ENCODE peak calls at places on chromosomes 11 and 22, in five cellular contexts. O, H, F, I and R are unnamed samples.

GRCh38 chr11:61551630-61552029 is 29.2 kb downstream of the SYT7 start:
- DNase-seq in H (no peak), O (no peak), F (peak), I (no peak), R (no peak)

GRCh38 chr11:66220566-66220935 is 47.9 kb upstream of the RAB1B start:
- DNase-seq in H (no peak), O (no peak), I (no peak), F (no peak), R (no peak)

GRCh38 chr11:6557761-6558674 is 45.4 kb downstream of the RRP8 start:
- DNase-seq in F (no peak), O (no peak), H (no peak), I (no peak), R (no peak)

GRCh38 chr11:99893803-99894202 is 793.3 kb upstream of the ARHGAP42 start:
- DNase-seq in O (no peak), H (no peak), I (no peak), F (no peak), R (no peak)

GRCh38 chr11:80970016-80970516 is 1529.2 kb upstream of the TENM4 start:
- DNase-seq in H (no peak), I (no peak), O (no peak), F (no peak), R (no peak)

GRCh38 chr11:18457435-18457834 is 1.8 kb downstream of the LDHAL6A start:
- DNase-seq in H (no peak), I (no peak), F (peak), O (no peak), R (peak)

GRCh38 chr11:62981743-62982142 is 3.0 kb downstream of the SLC22A6 start:
- DNase-seq in F (no peak), O (peak), H (no peak), I (no peak), R (no peak)

GRCh38 chr11:46130286-46130937 is 9.2 kb upstream of the PHF21A start:
- DNase-seq in F (no peak), I (no peak), H (no peak), O (no peak), R (no peak)

GRCh38 chr11:47514825-47515647 is 37.9 kb downstream of the CELF1 start:
- DNase-seq in H (no peak), I (no peak), O (peak), F (peak), R (no peak)

GRCh38 chr11:134786636-134787035 is 374.6 kb upstream of the B3GAT1 start:
- DNase-seq in I (no peak), O (no peak), H (no peak), F (no peak), R (no peak)

GRCh38 chr11:71489311-71490043 is 36.5 kb downstream of the NADSYN1 start:
- DNase-seq in I (no peak), H (no peak), O (no peak), F (peak), R (no peak)

GRCh38 chr22:36252754-36253522 is at the start of gene APOL1:
- DNase-seq in H (no peak), I (peak), F (no peak), O (peak), R (peak)

GRCh38 chr22:32469799-32470212 is 4.8 kb upstream of the FBXO7 start:
- DNase-seq in F (peak), I (no peak), H (no peak), O (no peak), R (no peak)

GRCh38 chr11:79170289-79170688 is 270.5 kb downstream of the TENM4 start:
- DNase-seq in O (no peak), I (no peak), F (no peak), H (no peak), R (no peak)

GRCh38 chr11:57336111-57336666 is 497 bp upstream of the SSRP1 start:
- DNase-seq in H (no peak), O (no peak), I (no peak), F (no peak), R (no peak)

GRCh38 chr11:94776351-94777321 is 8.5 kb downstream of the AMOTL1 start:
- DNase-seq in I (no peak), H (no peak), O (no peak), F (peak), R (peak)

GRCh38 chr11:134357545-134357839 is 25.7 kb downstream of the GLB1L2 start:
- DNase-seq in F (no peak), H (no peak), O (no peak), I (no peak), R (no peak)

GRCh38 chr11:61846351-61846750 is 18.3 kb downstream of the FADS2 start:
- DNase-seq in H (no peak), F (no peak), O (no peak), I (no peak), R (no peak)

GRCh38 chr11:65262381-65262680 is 569 bp downstream of the POLA2 start:
- DNase-seq in H (no peak), O (no peak), I (peak), F (no peak), R (peak)

GRCh38 chr11:19234428-19234827 is 6.3 kb downstream of the E2F8 start:
- DNase-seq in H (no peak), O (no peak), I (no peak), F (no peak), R (no peak)

GRCh38 chr11:31640611-31641010 is 131.0 kb downstream of the ELP4 start:
- DNase-seq in F (no peak), H (no peak), I (no peak), O (no peak), R (no peak)

GRCh38 chr22:44698531-44699421 is 3.2 kb upstream of the PRR5 start:
- DNase-seq in F (peak), I (no peak), O (peak), H (no peak), R (no peak)

GRCh38 chr11:47924184-47924671 is 56.1 kb upstream of the PTPRJ start:
- DNase-seq in H (no peak), I (no peak), F (peak), O (no peak), R (no peak)

GRCh38 chr22:37925767-37926166 is 19.7 kb downstream of the MICALL1 start:
- DNase-seq in F (no peak), O (no peak), I (no peak), H (no peak), R (no peak)

GRCh38 chr22:43828711-43829447 is 16.8 kb upstream of the EFCAB6 start:
- DNase-seq in H (no peak), O (peak), I (peak), F (peak), R (no peak)

GRCh38 chr11:126345759-126346585 is 9.5 kb upstream of the ST3GAL4 start:
- DNase-seq in H (no peak), F (peak), I (peak), O (no peak), R (no peak)

GRCh38 chr11:65856689-65857499 is 1.1 kb downstream of the CFL1 start:
- DNase-seq in I (peak), F (peak), H (no peak), O (peak), R (peak)

GRCh38 chr11:129023968-129024676 is 81.5 kb upstream of the TP53AIP1 start:
- DNase-seq in I (peak), H (no peak), O (peak), F (peak), R (peak)

GRCh38 chr11:70509476-70509875 is 111.1 kb downstream of the CTTN start:
- DNase-seq in H (no peak), I (no peak), F (no peak), O (peak), R (no peak)

GRCh38 chr11:64258356-64258755 is 7.0 kb downstream of the PLCB3 start:
- DNase-seq in H (no peak), O (no peak), I (no peak), F (no peak), R (no peak)

GRCh38 chr22:48659393-48659792 is 1168.3 kb downstream of the BRD1 start:
- DNase-seq in I (no peak), H (no peak), O (no peak), F (no peak), R (no peak)
- H3K27ac ChIP-seq in I (no peak), H (no peak), O (no peak), F (no peak), R (no peak)

DNA sequence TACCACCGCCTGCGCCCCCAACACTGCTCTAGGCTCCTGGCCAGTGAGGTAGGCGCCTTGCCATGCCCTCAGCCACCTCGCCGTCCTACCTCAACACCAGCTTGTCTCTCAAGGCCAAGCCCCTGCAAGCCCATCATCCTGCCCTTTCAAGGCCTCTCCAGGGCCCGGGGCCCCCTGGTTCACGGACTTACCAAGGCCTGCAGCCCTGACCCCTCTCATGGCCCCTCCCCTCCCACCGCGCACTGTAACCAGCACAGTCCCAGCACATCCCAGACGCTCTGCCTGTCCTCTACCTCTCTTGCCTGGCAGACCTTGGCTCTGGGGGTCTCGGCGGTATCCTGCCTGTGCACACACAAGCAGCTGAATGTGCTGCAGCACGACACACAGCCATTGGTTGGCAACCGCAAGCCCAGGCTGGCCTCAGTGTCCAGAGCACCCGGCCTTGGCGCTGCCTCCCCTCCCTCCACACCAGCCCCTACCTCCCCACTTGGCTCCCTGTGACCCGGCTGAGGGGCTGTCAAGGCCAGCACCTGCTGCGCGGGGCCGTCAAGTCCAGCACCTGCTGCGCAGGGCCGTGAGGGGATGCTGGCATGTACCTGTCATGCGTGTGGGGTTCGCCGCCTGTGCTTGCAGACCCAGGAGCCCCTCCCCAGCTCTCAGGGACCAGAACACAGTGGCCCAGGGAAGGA is 37.2 kb downstream of the TBX1 start:
- DNase-seq in I (no peak), H (no peak), F (no peak), O (no peak), R (no peak)
- H3K27ac ChIP-seq in I (no peak), H (no peak), F (no peak), O (no peak), R (no peak)

GRCh38 chr22:23233746-23234408 is 53.6 kb downstream of the BCR start:
- DNase-seq in I (no peak), H (no peak), F (peak), O (no peak), R (no peak)
- H3K27ac ChIP-seq in I (no peak), H (no peak), F (no peak), O (no peak), R (no peak)

GRCh38 chr11:78081583-78081982 is 1.9 kb upstream of the NDUFC2 start:
- DNase-seq in I (no peak), O (no peak), H (no peak), F (no peak), R (no peak)

GRCh38 chr11:78082146-78082545 is 2.5 kb upstream of the NDUFC2 start:
- DNase-seq in H (no peak), O (no peak), I (no peak), F (no peak), R (no peak)

GRCh38 chr11:78080084-78080817 is 589 bp upstream of the NDUFC2 start:
- DNase-seq in I (no peak), F (peak), H (no peak), O (no peak), R (no peak)

GRCh38 chr11:78079232-78080083 is at the start of gene NDUFC2:
- DNase-seq in O (peak), F (peak), H (peak), I (peak), R (peak)

GRCh38 chr11:78080818-78081495 is 1.3 kb upstream of the NDUFC2 start:
- DNase-seq in F (peak), H (no peak), O (no peak), I (no peak), R (no peak)
- H3K27ac ChIP-seq in F (no peak), H (no peak), O (no peak), I (no peak), R (no peak)

GRCh38 chr11:86592659-86593451 is 79.6 kb downstream of the ME3 start:
- DNase-seq in F (peak), I (peak), O (no peak), H (peak), R (peak)

GRCh38 chr11:86593833-86594232 is 78.6 kb downstream of the ME3 start:
- DNase-seq in F (no peak), I (no peak), H (no peak), O (no peak), R (no peak)

GRCh38 chr11:86591631-86592030 is 80.8 kb downstream of the ME3 start:
- DNase-seq in O (no peak), F (no peak), I (no peak), H (no peak), R (no peak)

GRCh38 chr11:86589856-86590589 is 82.4 kb downstream of the ME3 start:
- DNase-seq in O (no peak), F (no peak), H (no peak), I (no peak), R (no peak)

GRCh38 chr11:86592047-86592564 is 80.3 kb downstream of the ME3 start:
- DNase-seq in I (no peak), F (no peak), H (no peak), O (no peak), R (no peak)
- H3K27ac ChIP-seq in I (peak), F (no peak), H (no peak), O (no peak), R (no peak)